ENCODE peak calls at places on chromosomes 13 and 19, in ten cellular contexts. M, E, K, V, G, X, W, Q, J and C are unnamed samples.

GRCh38 chr13:52447815-52448552 is 2.5 kb downstream of the VPS36 start:
- DNase-seq in K (no peak), J (no peak), E (no peak), X (no peak), Q (no peak), W (no peak), V (no peak), M (no peak), G (no peak), C (no peak)

GRCh38 chr13:59658736-59659330 is 504.9 kb downstream of the DIAPH3 start:
- DNase-seq in V (no peak), M (no peak), G (no peak), K (no peak), E (no peak), J (no peak), Q (no peak), W (no peak), X (no peak), C (no peak)

GRCh38 chr13:74251778-74252519 is 117.7 kb upstream of the KLF12 start:
- DNase-seq in V (no peak), W (no peak), Q (no peak), K (no peak), M (peak), E (no peak), X (no peak), G (no peak), J (no peak), C (no peak)

GRCh38 chr19:6003976-6004375 is 26.0 kb upstream of the RANBP3 start:
- DNase-seq in G (no peak), J (no peak), Q (no peak), M (no peak), E (no peak), W (no peak), V (no peak), X (no peak), K (no peak), C (no peak)

GRCh38 chr19:17743874-17744273 is 7.4 kb upstream of the FCHO1 start:
- DNase-seq in J (no peak), G (no peak), M (peak), V (peak), X (no peak), W (no peak), K (no peak), Q (peak), E (no peak), C (no peak)

GRCh38 chr19:23823952-23824389 is 65.3 kb upstream of the ZNF681 start:
- DNase-seq in M (peak), E (no peak), K (no peak), W (no peak), J (no peak), V (no peak), X (no peak), Q (no peak), G (peak), C (no peak)

GRCh38 chr19:16828990-16829821 is at the start of gene SIN3B:
- DNase-seq in J (peak), V (peak), K (peak), E (peak), X (peak), Q (peak), G (peak), M (peak), W (peak), C (peak)

GRCh38 chr19:47225746-47226425 is 5.1 kb downstream of the BBC3 start:
- DNase-seq in X (peak), K (peak), G (peak), Q (peak), J (peak), M (peak), W (peak), V (peak), E (peak), C (peak)

GRCh38 chr19:54551293-54551692 is 22.3 kb upstream of the LILRA2 start:
- DNase-seq in W (no peak), X (no peak), M (no peak), E (no peak), V (no peak), J (no peak), G (no peak), K (peak), Q (no peak), C (no peak)

GRCh38 chr13:110882972-110883371 is 31.9 kb downstream of the ANKRD10 start:
- DNase-seq in W (no peak), Q (no peak), M (no peak), K (no peak), V (peak), J (no peak), G (no peak), X (no peak), E (no peak), C (no peak)

GRCh38 chr13:25770601-25771000 is 281.2 kb downstream of the SHISA2 start:
- DNase-seq in E (no peak), G (no peak), V (no peak), M (no peak), X (no peak), Q (no peak), J (no peak), K (no peak), W (no peak), C (no peak)

GRCh38 chr13:98710521-98710920 is 42.0 kb downstream of the SLC15A1 start:
- DNase-seq in M (no peak), V (no peak), G (no peak), E (no peak), J (no peak), Q (no peak), K (no peak), X (no peak), W (no peak), C (no peak)

GRCh38 chr19:30393046-30393445 is 20.9 kb downstream of the ZNF536 start:
- DNase-seq in K (no peak), G (no peak), W (no peak), X (no peak), E (no peak), Q (no peak), M (no peak), V (no peak), J (no peak), C (no peak)

GRCh38 chr19:44846455-44847143 is 502 bp downstream of the NECTIN2 start:
- DNase-seq in V (no peak), K (peak), E (no peak), Q (peak), W (no peak), J (no peak), M (no peak), G (peak), X (peak), C (no peak)

GRCh38 chr13:52832268-52832667 is 16.2 kb downstream of the PCDH8 start:
- DNase-seq in X (no peak), Q (no peak), M (no peak), J (no peak), V (no peak), K (no peak), E (no peak), W (no peak), G (peak), C (no peak)

GRCh38 chr13:35994131-35994966 is 136.8 kb downstream of the DCLK1 start:
- DNase-seq in X (peak), V (peak), J (no peak), E (no peak), G (no peak), M (peak), Q (peak), W (no peak), K (no peak), C (no peak)

GRCh38 chr13:46810440-46810839 is 13.5 kb upstream of the ESD start:
- DNase-seq in G (no peak), K (no peak), E (no peak), X (no peak), J (no peak), M (no peak), W (no peak), Q (no peak), V (no peak), C (no peak)

GRCh38 chr13:99528547-99528946 is 27.3 kb downstream of the TM9SF2 start:
- DNase-seq in E (no peak), X (no peak), W (no peak), G (peak), V (no peak), J (no peak), M (peak), Q (no peak), K (no peak), C (no peak)

GRCh38 chr13:114194853-114195252 is 15.8 kb downstream of the CFAP97D2 start:
- DNase-seq in E (no peak), W (no peak), V (no peak), K (no peak), J (no peak), X (no peak), Q (no peak), M (no peak), G (no peak), C (no peak)

GRCh38 chr19:46115396-46116109 is 8.9 kb downstream of the IGFL3 start:
- DNase-seq in W (peak), G (no peak), V (peak), K (no peak), Q (peak), M (peak), J (no peak), E (no peak), X (peak), C (no peak)

GRCh38 chr19:18832331-18833140 is 777 bp downstream of the UPF1 start:
- DNase-seq in Q (peak), X (no peak), G (peak), M (peak), J (no peak), W (no peak), E (no peak), V (no peak), K (peak), C (no peak)

GRCh38 chr19:35673121-35673804 is 6.9 kb downstream of the UPK1A start:
- DNase-seq in K (no peak), V (peak), M (no peak), E (no peak), G (peak), J (peak), X (no peak), W (no peak), Q (peak), C (no peak)

GRCh38 chr19:56687036-56687435 is 15.5 kb upstream of the ZNF835 start:
- DNase-seq in M (peak), J (no peak), Q (no peak), V (no peak), G (no peak), X (no peak), K (no peak), E (no peak), W (no peak), C (no peak)

GRCh38 chr13:41622545-41623429 is 165.4 kb downstream of the RGCC start:
- DNase-seq in M (peak), J (no peak), W (no peak), V (peak), E (no peak), X (peak), G (no peak), Q (peak), K (no peak), C (no peak)

GRCh38 chr13:27354379-27354778 is 70.0 kb upstream of the GTF3A start:
- DNase-seq in M (no peak), X (no peak), G (no peak), K (no peak), J (no peak), Q (peak), W (peak), E (no peak), V (peak), C (no peak)

GRCh38 chr13:114151565-114152284 is 19.3 kb upstream of the RASA3 start:
- DNase-seq in V (no peak), M (peak), K (peak), W (no peak), X (no peak), Q (no peak), J (no peak), E (no peak), G (peak), C (no peak)

GRCh38 chr13:99991013-99991805 is 9.6 kb downstream of the ZIC2 start:
- DNase-seq in J (peak), K (no peak), Q (no peak), G (no peak), E (no peak), V (no peak), M (no peak), X (no peak), W (no peak), C (no peak)

GRCh38 chr19:1364070-1364719 is 19.5 kb upstream of the NDUFS7 start:
- DNase-seq in K (peak), Q (no peak), E (no peak), J (no peak), W (no peak), V (peak), X (no peak), G (no peak), M (no peak), C (no peak)
- H3K4me3 ChIP-seq in K (no peak), Q (no peak), E (no peak), J (no peak), W (no peak), V (no peak), X (no peak), G (no peak), M (no peak), C (no peak)

DNA sequence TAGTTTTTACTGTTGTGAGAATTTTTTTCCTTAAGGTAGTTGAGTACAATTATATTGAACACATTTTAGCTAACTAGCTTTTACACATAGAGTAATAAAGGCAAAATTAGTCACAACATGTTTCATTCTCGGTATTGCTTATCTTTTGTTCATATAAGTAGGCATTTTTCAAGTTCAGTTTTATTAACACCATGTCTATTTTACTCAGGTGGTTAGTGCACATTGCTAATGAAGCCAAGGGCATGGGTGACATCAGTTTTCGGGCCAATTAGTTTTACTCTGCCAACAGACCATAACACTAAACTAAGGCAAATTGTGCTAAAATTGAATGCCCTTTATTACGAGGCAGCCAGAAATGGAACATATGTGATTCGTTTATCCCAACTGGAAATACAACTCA is 19.6 kb upstream of the PCDH17 start:
- DNase-seq in J (no peak), W (no peak), E (no peak), Q (no peak), K (no peak), V (no peak), X (no peak), M (no peak), G (no peak), C (no peak)
- H3K27ac ChIP-seq in J (no peak), W (no peak), E (no peak), Q (no peak), K (no peak), V (no peak), X (no peak), M (no peak), G (no peak), C (no peak)

GRCh38 chr19:48497728-48498575 is 13.7 kb downstream of the LMTK3 start:
- DNase-seq in V (no peak), Q (no peak), J (no peak), G (no peak), X (no peak), K (no peak), W (no peak), E (no peak), M (no peak), C (no peak)

GRCh38 chr19:48499352-48500090 is 12.1 kb downstream of the LMTK3 start:
- DNase-seq in Q (no peak), K (no peak), E (no peak), V (no peak), X (no peak), W (no peak), M (no peak), G (no peak), J (no peak), C (no peak)

GRCh38 chr19:48496959-48497727 is 14.5 kb downstream of the LMTK3 start:
- DNase-seq in W (no peak), G (no peak), E (no peak), K (no peak), X (no peak), V (no peak), Q (no peak), M (no peak), J (no peak), C (no peak)

GRCh38 chr19:48498576-48498879 is 13.1 kb downstream of the LMTK3 start:
- DNase-seq in W (no peak), V (no peak), K (no peak), M (no peak), E (no peak), J (no peak), X (no peak), G (no peak), Q (no peak), C (no peak)

GRCh38 chr19:48498922-48499321 is 12.7 kb downstream of the LMTK3 start:
- DNase-seq in G (no peak), M (no peak), Q (no peak), X (no peak), K (no peak), W (no peak), V (no peak), J (no peak), E (no peak), C (no peak)
- TF ChIP-seq CTCF in G (no peak), M (no peak), Q (no peak), X (no peak), K (no peak), W (no peak), V (no peak), J (no peak), E (no peak), C (no peak)

GRCh38 chr19:50416815-50417137 is 2.0 kb upstream of the SPIB start:
- DNase-seq in K (no peak), E (no peak), Q (no peak), J (no peak), V (no peak), W (no peak), M (no peak), G (no peak), X (no peak), C (no peak)

GRCh38 chr19:50416034-50416814 is 2.5 kb upstream of the SPIB start:
- DNase-seq in Q (no peak), V (no peak), E (no peak), M (no peak), G (no peak), X (no peak), J (no peak), W (no peak), K (no peak), C (no peak)

GRCh38 chr19:50413531-50413930 is 5.2 kb upstream of the SPIB start:
- DNase-seq in X (no peak), J (no peak), M (no peak), W (no peak), Q (no peak), E (no peak), V (no peak), K (no peak), G (no peak), C (no peak)

GRCh38 chr19:50415661-50416033 is 3.1 kb upstream of the SPIB start:
- DNase-seq in Q (no peak), V (no peak), W (no peak), E (no peak), G (no peak), K (no peak), X (no peak), M (no peak), J (no peak), C (no peak)

GRCh38 chr19:50414850-50415660 is 3.7 kb upstream of the SPIB start:
- DNase-seq in M (peak), V (peak), Q (peak), J (peak), G (peak), W (peak), E (peak), X (peak), K (peak), C (peak)
- H3K4me3 ChIP-seq in M (no peak), V (no peak), Q (no peak), J (no peak), G (no peak), W (no peak), E (no peak), X (no peak), K (no peak), C (no peak)

GRCh38 chr19:12696366-12697335 is at the start of gene FBXW9:
- DNase-seq in E (peak), J (peak), G (peak), K (peak), Q (peak), W (peak), V (peak), X (peak), M (peak), C (peak)

GRCh38 chr19:12695090-12695489 is 1.3 kb downstream of the FBXW9 start:
- DNase-seq in Q (no peak), G (no peak), E (no peak), V (no peak), J (no peak), K (no peak), W (no peak), X (no peak), M (no peak), C (no peak)

GRCh38 chr19:12694641-12695040 is 1.8 kb downstream of the FBXW9 start:
- DNase-seq in X (no peak), V (no peak), G (no peak), J (no peak), E (no peak), M (no peak), K (no peak), W (no peak), Q (no peak), C (no peak)

GRCh38 chr19:12695997-12696365 is 450 bp downstream of the FBXW9 start:
- DNase-seq in M (no peak), E (no peak), W (no peak), G (no peak), K (no peak), J (no peak), V (no peak), X (no peak), Q (no peak), C (no peak)

DNA sequence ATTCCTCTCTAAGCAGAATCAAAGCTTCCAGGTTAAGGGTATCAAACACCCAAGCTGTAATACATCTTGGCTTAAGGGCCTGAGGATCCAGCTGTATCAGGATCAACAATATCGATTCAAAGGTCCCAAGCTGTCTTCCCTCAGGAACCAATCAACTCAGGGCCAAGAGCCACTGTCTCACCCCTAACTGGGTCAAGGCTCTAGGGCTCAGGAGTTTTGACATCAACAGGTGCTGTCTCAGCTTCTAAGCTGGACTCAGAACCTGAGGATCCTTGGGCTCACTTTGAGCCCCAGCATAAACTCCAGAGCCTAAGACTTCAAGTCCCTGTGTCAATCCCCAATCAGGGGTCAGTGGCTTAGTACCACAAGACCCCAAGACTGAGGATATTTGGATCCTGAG is 917 bp downstream of the FBXW9 start:
- DNase-seq in V (no peak), X (no peak), W (no peak), E (no peak), K (no peak), M (no peak), Q (no peak), G (no peak), J (no peak), C (no peak)
- H3K27ac ChIP-seq in V (no peak), X (no peak), W (no peak), E (no peak), K (no peak), M (no peak), Q (no peak), G (no peak), J (no peak), C (no peak)

GRCh38 chr19:41882568-41883462 is at the start of gene ARHGEF1:
- DNase-seq in M (peak), G (peak), E (no peak), K (peak), W (no peak), V (no peak), Q (no peak), J (no peak), X (peak), C (peak)

GRCh38 chr19:41886761-41887710 is 4.1 kb downstream of the ARHGEF1 start:
- DNase-seq in M (no peak), E (no peak), G (no peak), X (no peak), Q (no peak), J (no peak), W (no peak), V (no peak), K (no peak), C (no peak)

GRCh38 chr19:41883463-41883820 is 458 bp downstream of the ARHGEF1 start:
- DNase-seq in W (no peak), K (no peak), V (no peak), E (no peak), G (no peak), X (no peak), Q (no peak), J (no peak), M (no peak), C (no peak)

GRCh38 chr19:41880329-41880708 is 2.7 kb upstream of the ARHGEF1 start:
- DNase-seq in M (no peak), X (no peak), Q (no peak), W (no peak), V (no peak), E (no peak), K (no peak), J (no peak), G (no peak), C (no peak)

GRCh38 chr19:41883821-41884733 is 1.1 kb downstream of the ARHGEF1 start:
- DNase-seq in V (peak), E (peak), M (peak), Q (peak), X (peak), K (peak), G (peak), J (peak), W (peak), C (peak)
- TF ChIP-seq CTCF in V (peak), E (peak), M (no peak), Q (no peak), X (peak), K (no peak), G (peak), J (no peak), W (peak), C (peak)

DNA sequence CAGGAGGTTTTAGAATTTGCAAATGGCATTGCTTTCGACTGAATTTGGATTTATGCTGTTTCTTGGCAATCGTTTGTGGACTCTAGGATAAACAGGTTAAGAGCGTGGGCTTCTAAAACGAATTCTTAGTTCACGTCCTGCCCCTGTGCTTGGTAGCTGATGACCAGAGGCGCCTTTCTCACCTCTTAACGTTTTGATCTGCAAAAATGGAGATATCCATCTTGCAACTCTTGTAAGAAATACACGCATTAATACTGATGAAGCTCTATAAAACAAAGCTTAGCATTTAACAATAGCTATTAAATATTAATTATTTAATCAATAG is 577 bp upstream of the KATNAL1 start:
- DNase-seq in X (no peak), V (no peak), E (no peak), M (no peak), J (no peak), W (no peak), K (no peak), G (no peak), Q (no peak), C (no peak)
- H3K4me3 ChIP-seq in X (peak), V (peak), E (peak), M (peak), J (peak), W (peak), K (peak), G (peak), Q (peak), C (peak)